ENCODE peak calls at places on chromosome 21, in nine cellular contexts. One of them, this sample, is unnamed.

GRCh38 chr21:41958886-41959563 is 5.2 kb upstream of the C2CD2 start:
- DNase-seq in ovary: no peak
- DNase-seq in WERI-Rb-1: no peak
- DNase-seq in GM06990: no peak
- DNase-seq in A673: no peak
- DNase-seq in Caco-2: no peak
- DNase-seq in thoracic aorta: peak; percentile 56
- DNase-seq in PC-9: peak; percentile 78
- DNase-seq in OCI-LY7: no peak
- DNase-seq in this sample: no peak

GRCh38 chr21:19870682-19871081 is 1127.5 kb upstream of the NCAM2 start:
- DNase-seq in ovary: no peak
- DNase-seq in WERI-Rb-1: no peak
- DNase-seq in GM06990: no peak
- DNase-seq in A673: no peak
- DNase-seq in Caco-2: no peak
- DNase-seq in thoracic aorta: no peak
- DNase-seq in PC-9: no peak
- DNase-seq in OCI-LY7: no peak
- DNase-seq in this sample: no peak

GRCh38 chr21:41805643-41806042 is 38.8 kb upstream of the RIPK4 start:
- DNase-seq in ovary: no peak
- DNase-seq in WERI-Rb-1: no peak
- DNase-seq in GM06990: no peak
- DNase-seq in A673: no peak
- DNase-seq in Caco-2: no peak
- DNase-seq in thoracic aorta: no peak
- DNase-seq in PC-9: no peak
- DNase-seq in OCI-LY7: no peak
- DNase-seq in this sample: no peak

GRCh38 chr21:28788030-28788429 is 204.6 kb downstream of the LTN1 start:
- DNase-seq in ovary: no peak
- DNase-seq in WERI-Rb-1: no peak
- DNase-seq in GM06990: no peak
- DNase-seq in A673: no peak
- DNase-seq in Caco-2: no peak
- DNase-seq in thoracic aorta: no peak
- DNase-seq in PC-9: no peak
- DNase-seq in OCI-LY7: no peak
- DNase-seq in this sample: no peak

GRCh38 chr21:42572906-42573495 is 59.3 kb downstream of the SLC37A1 start:
- DNase-seq in ovary: no peak
- DNase-seq in WERI-Rb-1: peak; percentile 6
- DNase-seq in GM06990: no peak
- DNase-seq in A673: no peak
- DNase-seq in Caco-2: peak; percentile 27
- DNase-seq in thoracic aorta: no peak
- DNase-seq in PC-9: no peak
- DNase-seq in OCI-LY7: no peak
- DNase-seq in this sample: no peak

GRCh38 chr21:16205527-16205926 is 475.7 kb downstream of the USP25 start:
- DNase-seq in ovary: no peak
- DNase-seq in WERI-Rb-1: no peak
- DNase-seq in GM06990: no peak
- DNase-seq in A673: no peak
- DNase-seq in Caco-2: no peak
- DNase-seq in thoracic aorta: no peak
- DNase-seq in PC-9: no peak
- DNase-seq in OCI-LY7: no peak
- DNase-seq in this sample: no peak

GRCh38 chr21:39055167-39055767 is 128.0 kb downstream of the PSMG1 start:
- DNase-seq in ovary: no peak
- DNase-seq in WERI-Rb-1: no peak
- DNase-seq in GM06990: no peak
- DNase-seq in A673: no peak
- DNase-seq in Caco-2: no peak
- DNase-seq in thoracic aorta: no peak
- DNase-seq in PC-9: no peak
- DNase-seq in OCI-LY7: no peak
- DNase-seq in this sample: no peak

GRCh38 chr21:43332872-43333300 is 94.0 kb downstream of the SIK1 start:
- DNase-seq in ovary: peak; percentile 64
- DNase-seq in WERI-Rb-1: no peak
- DNase-seq in GM06990: no peak
- DNase-seq in A673: no peak
- DNase-seq in Caco-2: no peak
- DNase-seq in thoracic aorta: no peak
- DNase-seq in PC-9: no peak
- DNase-seq in OCI-LY7: no peak
- DNase-seq in this sample: no peak

GRCh38 chr21:29302340-29302991 is 3.7 kb downstream of the BACH1 start:
- DNase-seq in ovary: no peak
- DNase-seq in WERI-Rb-1: no peak
- DNase-seq in GM06990: no peak
- DNase-seq in A673: no peak
- DNase-seq in Caco-2: no peak
- DNase-seq in thoracic aorta: no peak
- DNase-seq in PC-9: no peak
- DNase-seq in OCI-LY7: no peak
- DNase-seq in this sample: no peak

GRCh38 chr21:41869771-41870170 is 9.4 kb downstream of the PRDM15 start:
- DNase-seq in ovary: no peak
- DNase-seq in WERI-Rb-1: no peak
- DNase-seq in GM06990: no peak
- DNase-seq in A673: no peak
- DNase-seq in Caco-2: no peak
- DNase-seq in thoracic aorta: no peak
- DNase-seq in PC-9: no peak
- DNase-seq in OCI-LY7: peak; percentile 69
- DNase-seq in this sample: no peak

GRCh38 chr21:37868896-37869295 is 47.4 kb downstream of the KCNJ6 start:
- DNase-seq in ovary: no peak
- DNase-seq in WERI-Rb-1: no peak
- DNase-seq in GM06990: no peak
- DNase-seq in A673: no peak
- DNase-seq in Caco-2: no peak
- DNase-seq in thoracic aorta: no peak
- DNase-seq in PC-9: no peak
- DNase-seq in OCI-LY7: no peak
- DNase-seq in this sample: no peak

GRCh38 chr21:28419110-28419509 is 573.6 kb downstream of the LTN1 start:
- DNase-seq in ovary: no peak
- DNase-seq in WERI-Rb-1: no peak
- DNase-seq in GM06990: no peak
- DNase-seq in A673: no peak
- DNase-seq in Caco-2: no peak
- DNase-seq in thoracic aorta: no peak
- DNase-seq in PC-9: no peak
- DNase-seq in OCI-LY7: no peak
- DNase-seq in this sample: no peak

GRCh38 chr21:43825936-43826622 is 36.7 kb downstream of the RRP1 start:
- DNase-seq in ovary: no peak
- DNase-seq in WERI-Rb-1: no peak
- DNase-seq in GM06990: no peak
- DNase-seq in A673: no peak
- DNase-seq in Caco-2: no peak
- DNase-seq in thoracic aorta: no peak
- DNase-seq in PC-9: no peak
- DNase-seq in OCI-LY7: no peak
- DNase-seq in this sample: no peak

GRCh38 chr21:33751120-33751519 is 108.8 kb downstream of the ITSN1 start:
- DNase-seq in ovary: no peak
- DNase-seq in WERI-Rb-1: no peak
- DNase-seq in GM06990: no peak
- DNase-seq in A673: peak; percentile 11
- DNase-seq in Caco-2: no peak
- DNase-seq in thoracic aorta: no peak
- DNase-seq in PC-9: no peak
- DNase-seq in OCI-LY7: no peak
- DNase-seq in this sample: no peak

DNA sequence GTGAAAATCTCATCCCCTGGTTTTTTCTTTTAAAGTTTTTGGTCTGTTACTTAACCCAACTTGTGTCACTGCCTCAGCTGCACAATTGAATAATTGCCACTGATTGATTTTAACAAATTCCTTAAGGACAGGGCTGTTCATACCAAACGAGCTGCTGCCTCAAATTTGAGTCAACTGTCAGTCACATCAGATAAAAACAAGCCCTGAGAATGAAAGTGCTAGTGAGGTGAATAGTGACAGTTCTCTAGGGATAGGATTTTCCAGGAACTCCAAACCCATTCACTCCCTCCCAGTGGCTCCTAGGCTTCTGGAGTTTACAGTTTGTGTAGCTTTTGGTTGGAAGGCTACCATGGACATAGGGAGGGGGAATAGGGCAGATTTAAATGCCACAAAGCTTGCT is 79.4 kb downstream of the SAMSN1 start:
- DNase-seq in ovary: no peak
- DNase-seq in WERI-Rb-1: no peak
- DNase-seq in GM06990: no peak
- DNase-seq in A673: no peak
- DNase-seq in Caco-2: no peak
- DNase-seq in thoracic aorta: no peak
- DNase-seq in PC-9: no peak
- DNase-seq in OCI-LY7: no peak
- DNase-seq in this sample: no peak
- TF ChIP-seq CTCF in ovary: no peak
- TF ChIP-seq CTCF in WERI-Rb-1: no peak
- TF ChIP-seq CTCF in GM06990: no peak
- TF ChIP-seq CTCF in A673: no peak
- TF ChIP-seq CTCF in Caco-2: no peak
- TF ChIP-seq CTCF in thoracic aorta: no peak
- TF ChIP-seq CTCF in PC-9: no peak
- TF ChIP-seq CTCF in OCI-LY7: no peak
- TF ChIP-seq CTCF in this sample: no peak

GRCh38 chr21:26409735-26410134 is 163.4 kb downstream of the CYYR1 start:
- DNase-seq in ovary: no peak
- DNase-seq in WERI-Rb-1: no peak
- DNase-seq in GM06990: no peak
- DNase-seq in A673: peak; percentile 75
- DNase-seq in Caco-2: no peak
- DNase-seq in thoracic aorta: no peak
- DNase-seq in PC-9: no peak
- DNase-seq in OCI-LY7: no peak
- DNase-seq in this sample: no peak
- H3K4me3 ChIP-seq in ovary: no peak overlapping the region
- H3K4me3 ChIP-seq in WERI-Rb-1: no peak overlapping the region
- H3K4me3 ChIP-seq in GM06990: no peak overlapping the region
- H3K4me3 ChIP-seq in A673: no peak overlapping the region
- H3K4me3 ChIP-seq in Caco-2: no peak overlapping the region
- H3K4me3 ChIP-seq in thoracic aorta: no peak overlapping the region
- H3K4me3 ChIP-seq in PC-9: no peak overlapping the region
- H3K4me3 ChIP-seq in OCI-LY7: no peak overlapping the region
- H3K4me3 ChIP-seq in this sample: no peak overlapping the region

GRCh38 chr21:25887646-25888321 is 153.0 kb downstream of the GABPA start:
- DNase-seq in ovary: no peak
- DNase-seq in WERI-Rb-1: no peak
- DNase-seq in GM06990: no peak
- DNase-seq in A673: no peak
- DNase-seq in Caco-2: no peak
- DNase-seq in thoracic aorta: no peak
- DNase-seq in PC-9: no peak
- DNase-seq in OCI-LY7: no peak
- DNase-seq in this sample: no peak

GRCh38 chr21:25888711-25889110 is 153.9 kb downstream of the GABPA start:
- DNase-seq in ovary: no peak
- DNase-seq in WERI-Rb-1: no peak
- DNase-seq in GM06990: no peak
- DNase-seq in A673: no peak
- DNase-seq in Caco-2: no peak
- DNase-seq in thoracic aorta: no peak
- DNase-seq in PC-9: no peak
- DNase-seq in OCI-LY7: no peak
- DNase-seq in this sample: no peak

GRCh38 chr21:25885880-25886279 is 151.1 kb downstream of the GABPA start:
- DNase-seq in ovary: no peak
- DNase-seq in WERI-Rb-1: no peak
- DNase-seq in GM06990: no peak
- DNase-seq in A673: no peak
- DNase-seq in Caco-2: no peak
- DNase-seq in thoracic aorta: no peak
- DNase-seq in PC-9: no peak
- DNase-seq in OCI-LY7: no peak
- DNase-seq in this sample: no peak

GRCh38 chr21:25885405-25885804 is 150.6 kb downstream of the GABPA start:
- DNase-seq in ovary: no peak
- DNase-seq in WERI-Rb-1: no peak
- DNase-seq in GM06990: no peak
- DNase-seq in A673: peak; percentile 33
- DNase-seq in Caco-2: no peak
- DNase-seq in thoracic aorta: no peak
- DNase-seq in PC-9: no peak
- DNase-seq in OCI-LY7: no peak
- DNase-seq in this sample: no peak

GRCh38 chr21:25887166-25887565 is 152.4 kb downstream of the GABPA start:
- DNase-seq in ovary: no peak
- DNase-seq in WERI-Rb-1: peak; percentile 36
- DNase-seq in GM06990: no peak
- DNase-seq in A673: no peak
- DNase-seq in Caco-2: no peak
- DNase-seq in thoracic aorta: no peak
- DNase-seq in PC-9: no peak
- DNase-seq in OCI-LY7: no peak
- DNase-seq in this sample: no peak
- TF ChIP-seq CTCF in ovary: no peak
- TF ChIP-seq CTCF in WERI-Rb-1: peak; percentile 36
- TF ChIP-seq CTCF in GM06990: peak; percentile 11
- TF ChIP-seq CTCF in A673: peak; percentile 26
- TF ChIP-seq CTCF in Caco-2: no peak
- TF ChIP-seq CTCF in thoracic aorta: no peak
- TF ChIP-seq CTCF in PC-9: no peak
- TF ChIP-seq CTCF in OCI-LY7: peak; percentile 38
- TF ChIP-seq CTCF in this sample: peak; percentile 23

DNA sequence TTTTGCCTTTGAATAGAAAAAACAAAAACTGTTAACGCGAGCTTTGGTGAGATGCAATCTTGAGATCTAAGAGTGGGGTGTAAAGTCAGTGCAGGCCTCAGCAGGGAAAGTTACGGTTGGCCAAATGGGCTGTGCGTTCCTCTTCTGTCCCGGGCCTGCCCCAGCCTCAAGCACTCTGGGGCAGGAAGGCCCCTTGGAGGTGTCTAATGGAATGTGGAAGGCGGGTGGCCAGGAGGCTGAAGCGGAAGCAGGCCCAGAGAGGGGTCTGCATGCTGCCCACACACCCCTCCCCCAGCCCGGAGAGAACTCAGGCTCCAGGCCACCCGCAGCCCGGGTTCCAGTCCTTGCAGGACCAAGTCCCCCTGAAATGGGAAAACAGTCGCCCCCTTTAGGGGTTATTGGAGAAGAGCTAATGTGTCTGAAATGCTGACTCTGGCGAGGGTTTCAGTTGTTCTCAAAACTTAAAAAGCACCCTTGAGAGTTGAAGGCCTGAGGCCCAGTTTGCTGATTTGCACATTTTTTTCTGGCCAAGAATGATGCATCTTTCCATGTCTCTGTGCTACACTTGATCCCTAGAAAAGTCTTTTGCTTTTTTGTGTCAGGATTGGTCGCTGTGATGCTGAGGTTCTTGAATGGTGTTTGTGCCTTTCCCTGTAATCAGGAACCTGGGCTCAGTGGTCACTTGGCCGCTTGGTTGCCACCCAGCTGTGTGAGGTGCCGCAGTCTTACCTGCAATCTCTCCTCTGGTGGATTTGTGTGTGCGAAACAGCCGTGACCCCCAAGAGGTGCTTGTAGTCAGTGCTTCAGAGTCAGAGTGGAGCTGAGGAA is 2.0 kb downstream of the COL18A1 start:
- DNase-seq in ovary: peak; percentile 52
- DNase-seq in WERI-Rb-1: no peak
- DNase-seq in GM06990: no peak
- DNase-seq in A673: peak; percentile 26
- DNase-seq in Caco-2: no peak
- DNase-seq in thoracic aorta: no peak
- DNase-seq in PC-9: no peak
- DNase-seq in OCI-LY7: peak; percentile 2
- DNase-seq in this sample: no peak
- H3K4me3 ChIP-seq in ovary: peak overlapping the region; percentile 68
- H3K4me3 ChIP-seq in WERI-Rb-1: no peak overlapping the region
- H3K4me3 ChIP-seq in GM06990: no peak overlapping the region
- H3K4me3 ChIP-seq in A673: no peak overlapping the region
- H3K4me3 ChIP-seq in Caco-2: peak overlapping the region; percentile 61
- H3K4me3 ChIP-seq in thoracic aorta: peak overlapping the region; percentile 80
- H3K4me3 ChIP-seq in PC-9: no peak overlapping the region
- H3K4me3 ChIP-seq in OCI-LY7: no peak overlapping the region
- H3K4me3 ChIP-seq in this sample: no peak overlapping the region

This sample was measured in GM12864.